ENCODE peak calls at places on chromosomes 4 and X, in four cellular contexts. N, R, W and Z are unnamed samples.

GRCh38 chr4:177214935-177215334 is 94.7 kb upstream of the NEIL3 start:
- DNase-seq in W (peak), R (peak), N (no peak), Z (no peak)

GRCh38 chr4:119823891-119824290 is 195.3 kb upstream of the PDE5A start:
- DNase-seq in N (no peak), W (no peak), R (no peak), Z (no peak)

GRCh38 chrX:131778269-131779218 is 234.7 kb downstream of the OR13H1 start:
- DNase-seq in W (no peak), R (no peak), N (peak), Z (no peak)

GRCh38 chrX:3697701-3698279 is 15.7 kb downstream of the PRKX start:
- DNase-seq in W (no peak), R (no peak), N (peak), Z (no peak)

GRCh38 chr4:5752803-5753184 is 41.8 kb downstream of the EVC start:
- DNase-seq in W (no peak), N (no peak), R (no peak), Z (no peak)

GRCh38 chrX:106894978-106895452 is 8.1 kb downstream of the RIPPLY1 start:
- DNase-seq in N (no peak), W (no peak), R (no peak), Z (no peak)

GRCh38 chr4:6727081-6727942 is 11.3 kb downstream of the BLOC1S4 start:
- DNase-seq in N (no peak), R (no peak), W (no peak), Z (no peak)

GRCh38 chr4:168503652-168504362 is 7.0 kb downstream of the PALLD start:
- DNase-seq in R (no peak), N (no peak), W (no peak), Z (no peak)

GRCh38 chr4:121256887-121257426 is 92.8 kb upstream of the TNIP3 start:
- DNase-seq in W (peak), N (no peak), R (peak), Z (no peak)

GRCh38 chr4:112085156-112086035 is 59.9 kb upstream of the FAM241A start:
- DNase-seq in W (no peak), R (no peak), N (no peak), Z (no peak)

GRCh38 chrX:10666102-10666501 is 45.7 kb upstream of the MID1 start:
- DNase-seq in R (no peak), W (no peak), N (no peak), Z (no peak)

GRCh38 chrX:41655101-41655500 is 33.7 kb upstream of the GPR34 start:
- DNase-seq in W (no peak), R (no peak), N (no peak), Z (no peak)

GRCh38 chrX:133185938-133186337 is 32.2 kb downstream of the TFDP3 start:
- DNase-seq in R (no peak), W (no peak), N (no peak), Z (no peak)

GRCh38 chr4:2545321-2546013 is 9.0 kb downstream of the FAM193A start:
- DNase-seq in R (no peak), N (no peak), W (no peak), Z (no peak)

GRCh38 chrX:121894756-121895155 is 847.3 kb downstream of the GLUD2 start:
- DNase-seq in W (no peak), R (no peak), N (no peak), Z (no peak)

GRCh38 chrX:153774576-153775292 is 6.1 kb upstream of the SRPK3 start:
- DNase-seq in N (no peak), W (no peak), R (no peak), Z (no peak)

GRCh38 chr4:152605641-152606304 is 69.9 kb upstream of the FBXW7 start:
- DNase-seq in N (peak), W (no peak), R (no peak), Z (no peak)

GRCh38 chr4:79650794-79651431 is 242.9 kb upstream of the GK2 start:
- DNase-seq in N (no peak), R (no peak), W (no peak), Z (no peak)

GRCh38 chr4:107578321-107578720 is 141.7 kb downstream of the PAPSS1 start:
- DNase-seq in W (no peak), N (no peak), R (no peak), Z (no peak)

GRCh38 chr4:39855909-39856512 is 121.7 kb downstream of the PDS5A start:
- DNase-seq in R (no peak), N (no peak), W (no peak), Z (no peak)

GRCh38 chrX:151726751-151727150 is 7.8 kb upstream of the CNGA2 start:
- DNase-seq in W (no peak), R (no peak), N (no peak), Z (no peak)

GRCh38 chr4:142528433-142528832 is 317.7 kb downstream of the INPP4B start:
- DNase-seq in N (no peak), R (no peak), W (no peak), Z (no peak)

GRCh38 chr4:52864816-52865215 is 2.7 kb downstream of the RASL11B start:
- DNase-seq in W (no peak), R (no peak), N (peak), Z (no peak)

GRCh38 chr4:141711211-141711610 is 74.8 kb downstream of the IL15 start:
- DNase-seq in N (no peak), R (no peak), W (no peak), Z (no peak)

GRCh38 chr4:8657381-8657776 is 64.8 kb downstream of the CPZ start:
- DNase-seq in R (no peak), N (no peak), W (no peak), Z (no peak)

GRCh38 chrX:10240918-10241317 is 84.1 kb downstream of the CLCN4 start:
- DNase-seq in R (no peak), N (no peak), W (no peak), Z (no peak)

GRCh38 chr4:119498520-119498919 is 130.1 kb downstream of the PDE5A start:
- DNase-seq in N (peak), R (no peak), W (no peak), Z (no peak)

GRCh38 chrX:28787206-28787605 is 200.0 kb downstream of the IL1RAPL1 start:
- DNase-seq in W (no peak), N (no peak), R (no peak), Z (no peak)

GRCh38 chrX:1451251-1451675 is 1.4 kb downstream of the ASMTL start:
- DNase-seq in R (no peak), W (peak), N (no peak), Z (no peak)

GRCh38 chr4:68373513-68373912 is 23.6 kb upstream of the YTHDC1 start:
- DNase-seq in W (peak), N (no peak), R (peak), Z (peak)

GRCh38 chrX:149950681-149951080 is 12.4 kb upstream of the EOLA2 start:
- DNase-seq in R (no peak), N (no peak), W (no peak), Z (no peak)

GRCh38 chr4:7872264-7872771 is 67.3 kb downstream of the AFAP1 start:
- DNase-seq in W (no peak), N (peak), R (no peak), Z (no peak)

GRCh38 chr4:96983830-96984229 is 1143.9 kb downstream of the PDHA2 start:
- DNase-seq in W (no peak), R (no peak), N (no peak), Z (no peak)

GRCh38 chr4:102535398-102536082 is 34.4 kb downstream of the NFKB1 start:
- DNase-seq in R (no peak), N (no peak), W (no peak), Z (no peak)